ENCODE peak calls at places on chromosomes 3 and 15, in nine cellular contexts. One of them, this sample, is unnamed. For H3K4me1, the result is how much of the 10 kb centered on the place peaks cover.

GRCh38 chr15:73881539-73882320 is 8.4 kb downstream of the TBC1D21 start:
- DNase-seq in lung: no peak
- DNase-seq in mesenchymal stem cell: no peak
- DNase-seq in thoracic aorta: no peak
- DNase-seq in heart left ventricle: no peak
- DNase-seq in esophagus squamous epithelium: no peak
- DNase-seq in GM23338: no peak
- DNase-seq in PC-9: no peak
- DNase-seq in CD4-positive, alpha-beta memory T cell: no peak
- DNase-seq in this sample: no peak

GRCh38 chr15:40266828-40267304 is 16.0 kb downstream of the ANKRD63 start:
- DNase-seq in lung: peak
- DNase-seq in mesenchymal stem cell: peak
- DNase-seq in thoracic aorta: peak
- DNase-seq in heart left ventricle: no peak
- DNase-seq in esophagus squamous epithelium: no peak
- DNase-seq in GM23338: no peak
- DNase-seq in PC-9: peak
- DNase-seq in CD4-positive, alpha-beta memory T cell: no peak
- DNase-seq in this sample: no peak

GRCh38 chr15:76994971-76995945 is at the start of gene PSTPIP1:
- DNase-seq in lung: no peak
- DNase-seq in mesenchymal stem cell: no peak
- DNase-seq in thoracic aorta: no peak
- DNase-seq in heart left ventricle: no peak
- DNase-seq in esophagus squamous epithelium: no peak
- DNase-seq in GM23338: no peak
- DNase-seq in PC-9: no peak
- DNase-seq in CD4-positive, alpha-beta memory T cell: peak
- DNase-seq in this sample: peak

GRCh38 chr3:141384575-141384974 is 16.3 kb downstream of the ZBTB38 start:
- DNase-seq in lung: no peak
- DNase-seq in mesenchymal stem cell: no peak
- DNase-seq in thoracic aorta: no peak
- DNase-seq in heart left ventricle: no peak
- DNase-seq in esophagus squamous epithelium: no peak
- DNase-seq in GM23338: no peak
- DNase-seq in PC-9: no peak
- DNase-seq in CD4-positive, alpha-beta memory T cell: no peak
- DNase-seq in this sample: no peak

GRCh38 chr15:37981781-37982180 is 47.3 kb downstream of the TMCO5A start:
- DNase-seq in lung: no peak
- DNase-seq in mesenchymal stem cell: peak
- DNase-seq in thoracic aorta: no peak
- DNase-seq in heart left ventricle: no peak
- DNase-seq in esophagus squamous epithelium: no peak
- DNase-seq in GM23338: peak
- DNase-seq in PC-9: no peak
- DNase-seq in CD4-positive, alpha-beta memory T cell: no peak
- DNase-seq in this sample: no peak

GRCh38 chr15:50953302-50953701 is 44.8 kb downstream of the AP4E1 start:
- DNase-seq in lung: no peak
- DNase-seq in mesenchymal stem cell: peak
- DNase-seq in thoracic aorta: no peak
- DNase-seq in heart left ventricle: no peak
- DNase-seq in esophagus squamous epithelium: no peak
- DNase-seq in GM23338: no peak
- DNase-seq in PC-9: no peak
- DNase-seq in CD4-positive, alpha-beta memory T cell: no peak
- DNase-seq in this sample: no peak

GRCh38 chr15:92463352-92463751 is 69.7 kb downstream of the ST8SIA2 start:
- DNase-seq in lung: no peak
- DNase-seq in mesenchymal stem cell: no peak
- DNase-seq in thoracic aorta: no peak
- DNase-seq in heart left ventricle: no peak
- DNase-seq in esophagus squamous epithelium: no peak
- DNase-seq in GM23338: no peak
- DNase-seq in PC-9: no peak
- DNase-seq in CD4-positive, alpha-beta memory T cell: no peak
- DNase-seq in this sample: no peak

GRCh38 chr3:139020036-139020867 is 474 bp downstream of the PRR23B start:
- DNase-seq in lung: no peak
- DNase-seq in mesenchymal stem cell: no peak
- DNase-seq in thoracic aorta: no peak
- DNase-seq in heart left ventricle: no peak
- DNase-seq in esophagus squamous epithelium: no peak
- DNase-seq in GM23338: no peak
- DNase-seq in PC-9: no peak
- DNase-seq in CD4-positive, alpha-beta memory T cell: no peak
- DNase-seq in this sample: no peak

GRCh38 chr3:127496256-127496655 is 94.3 kb downstream of the TPRA1 start:
- DNase-seq in lung: peak
- DNase-seq in mesenchymal stem cell: no peak
- DNase-seq in thoracic aorta: no peak
- DNase-seq in heart left ventricle: no peak
- DNase-seq in esophagus squamous epithelium: no peak
- DNase-seq in GM23338: no peak
- DNase-seq in PC-9: no peak
- DNase-seq in CD4-positive, alpha-beta memory T cell: no peak
- DNase-seq in this sample: no peak

GRCh38 chr3:127491909-127492308 is 98.6 kb downstream of the TPRA1 start:
- DNase-seq in lung: peak
- DNase-seq in mesenchymal stem cell: no peak
- DNase-seq in thoracic aorta: no peak
- DNase-seq in heart left ventricle: no peak
- DNase-seq in esophagus squamous epithelium: no peak
- DNase-seq in GM23338: no peak
- DNase-seq in PC-9: no peak
- DNase-seq in CD4-positive, alpha-beta memory T cell: no peak
- DNase-seq in this sample: no peak

GRCh38 chr3:127492426-127492825 is 98.1 kb downstream of the TPRA1 start:
- DNase-seq in lung: peak
- DNase-seq in mesenchymal stem cell: no peak
- DNase-seq in thoracic aorta: no peak
- DNase-seq in heart left ventricle: no peak
- DNase-seq in esophagus squamous epithelium: no peak
- DNase-seq in GM23338: no peak
- DNase-seq in PC-9: no peak
- DNase-seq in CD4-positive, alpha-beta memory T cell: no peak
- DNase-seq in this sample: no peak

GRCh38 chr3:127495821-127496220 is 94.7 kb downstream of the TPRA1 start:
- DNase-seq in lung: no peak
- DNase-seq in mesenchymal stem cell: no peak
- DNase-seq in thoracic aorta: no peak
- DNase-seq in heart left ventricle: no peak
- DNase-seq in esophagus squamous epithelium: no peak
- DNase-seq in GM23338: no peak
- DNase-seq in PC-9: no peak
- DNase-seq in CD4-positive, alpha-beta memory T cell: no peak
- DNase-seq in this sample: no peak

DNA sequence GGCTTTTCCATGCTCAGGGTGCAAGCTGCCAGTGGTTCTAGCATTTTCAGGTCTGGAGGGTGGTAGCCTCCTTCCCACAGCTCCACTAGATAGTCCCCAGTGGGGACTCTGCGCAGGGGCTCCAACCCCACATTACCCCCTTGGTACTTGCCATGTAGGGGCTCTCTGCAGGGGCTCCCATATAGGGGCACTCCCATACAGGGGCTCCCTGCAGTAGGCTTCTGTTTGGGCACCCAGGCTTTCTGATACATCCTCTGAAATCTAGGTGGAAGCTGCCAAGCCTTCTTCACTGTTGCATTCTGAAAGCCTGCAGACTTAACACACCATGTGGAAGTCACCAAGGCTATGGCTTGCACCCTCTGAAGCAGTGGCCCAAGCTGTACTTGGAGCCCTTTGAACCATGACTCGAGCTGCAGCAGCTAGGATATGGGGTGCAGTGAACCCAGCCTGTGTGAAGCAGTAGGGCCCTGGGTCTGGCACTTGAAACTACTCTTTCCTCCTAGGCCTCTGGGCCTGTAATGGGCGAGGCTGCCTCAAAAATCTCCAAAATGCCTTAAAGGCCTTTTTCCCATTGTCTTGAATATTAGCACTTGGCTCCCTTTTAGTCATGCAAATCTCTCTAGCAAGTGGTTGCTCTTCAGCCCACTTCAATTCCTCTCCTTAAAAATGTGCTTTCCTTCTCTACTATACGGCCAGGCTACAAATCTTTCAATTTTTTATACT is 96.4 kb downstream of the TPRA1 start:
- DNase-seq in lung: peak
- DNase-seq in mesenchymal stem cell: no peak
- DNase-seq in thoracic aorta: no peak
- DNase-seq in heart left ventricle: no peak
- DNase-seq in esophagus squamous epithelium: no peak
- DNase-seq in GM23338: peak
- DNase-seq in PC-9: no peak
- DNase-seq in CD4-positive, alpha-beta memory T cell: no peak
- DNase-seq in this sample: no peak
- H3K4me3 ChIP-seq in lung: no peak
- H3K4me3 ChIP-seq in mesenchymal stem cell: no peak
- H3K4me3 ChIP-seq in thoracic aorta: no peak
- H3K4me3 ChIP-seq in heart left ventricle: no peak
- H3K4me3 ChIP-seq in esophagus squamous epithelium: no peak
- H3K4me3 ChIP-seq in GM23338: no peak
- H3K4me3 ChIP-seq in PC-9: no peak
- H3K4me3 ChIP-seq in CD4-positive, alpha-beta memory T cell: no peak
- H3K4me3 ChIP-seq in this sample: no peak

DNA sequence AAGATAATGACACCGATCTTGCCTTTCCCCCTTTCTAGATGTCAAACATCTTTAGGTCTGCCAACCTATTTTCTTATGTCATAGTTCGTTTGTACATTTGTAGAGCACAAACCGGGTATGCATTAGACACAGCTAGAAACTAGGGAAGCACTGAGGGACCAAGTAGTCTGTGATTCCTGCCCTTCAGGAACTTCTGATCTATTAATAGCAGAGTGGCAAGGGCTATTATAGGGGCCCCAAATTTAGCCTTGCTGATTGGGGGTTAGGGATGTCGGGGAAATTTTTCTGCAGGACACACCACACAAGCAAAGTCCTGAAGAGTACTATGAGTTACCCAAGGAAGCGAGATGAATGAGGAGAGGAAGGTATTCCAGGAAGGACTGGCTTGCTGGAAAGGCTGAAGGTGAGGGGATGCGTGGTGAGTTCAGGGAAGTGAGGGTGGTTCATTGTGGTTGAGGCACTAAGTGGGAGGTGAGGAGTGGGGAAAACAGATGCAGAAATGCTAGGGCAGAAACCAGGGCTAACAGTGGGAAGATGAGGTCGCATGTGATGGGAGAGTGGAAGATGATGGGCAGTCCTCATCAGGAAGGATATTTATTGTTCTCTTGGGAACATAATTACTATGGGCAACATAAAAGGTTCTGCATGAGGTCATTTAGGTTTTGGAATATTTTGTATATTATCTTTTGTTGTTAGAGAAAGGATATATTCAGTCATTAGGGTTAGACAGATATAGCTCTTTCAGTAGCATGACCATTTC is 144.3 kb downstream of the CMSS1 start:
- DNase-seq in lung: no peak
- DNase-seq in mesenchymal stem cell: no peak
- DNase-seq in thoracic aorta: no peak
- DNase-seq in heart left ventricle: no peak
- DNase-seq in esophagus squamous epithelium: no peak
- DNase-seq in GM23338: no peak
- DNase-seq in PC-9: no peak
- DNase-seq in CD4-positive, alpha-beta memory T cell: no peak
- DNase-seq in this sample: no peak
- H3K27ac ChIP-seq in lung: no peak
- H3K27ac ChIP-seq in mesenchymal stem cell: no peak
- H3K27ac ChIP-seq in thoracic aorta: peak
- H3K27ac ChIP-seq in heart left ventricle: no peak
- H3K27ac ChIP-seq in esophagus squamous epithelium: no peak
- H3K27ac ChIP-seq in GM23338: no peak
- H3K27ac ChIP-seq in PC-9: no peak
- H3K27ac ChIP-seq in CD4-positive, alpha-beta memory T cell: no peak
- H3K27ac ChIP-seq in this sample: no peak

DNA sequence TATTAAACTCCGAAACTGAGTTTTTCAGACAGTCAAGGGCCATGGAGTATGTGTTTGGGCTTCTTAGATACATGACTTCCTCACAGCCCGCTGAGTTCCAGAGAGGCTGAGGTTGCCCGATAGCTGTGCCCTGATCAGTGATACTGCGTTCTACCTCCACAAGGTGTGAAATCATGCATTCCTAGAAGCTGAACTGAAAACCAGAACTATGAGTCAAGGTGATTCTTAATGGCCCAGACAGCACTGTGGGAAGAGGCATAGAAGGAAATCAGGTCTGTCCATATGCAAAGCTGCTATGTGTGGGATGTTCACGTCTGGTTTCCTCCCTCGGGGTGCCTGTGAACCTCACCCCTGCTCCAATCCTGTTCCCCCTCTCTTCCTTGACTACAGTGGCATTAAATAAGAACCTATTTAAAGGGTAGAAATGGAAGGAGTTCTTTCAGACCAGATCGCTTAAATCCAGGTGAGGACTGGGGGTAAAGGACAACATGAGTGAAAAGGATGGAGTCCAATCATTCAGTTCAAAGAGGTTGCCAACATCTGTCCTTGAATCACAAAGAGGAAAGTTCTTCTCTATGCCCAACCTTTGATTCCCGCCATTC is 74.3 kb downstream of the MYO1E start:
- DNase-seq in lung: no peak
- DNase-seq in mesenchymal stem cell: no peak
- DNase-seq in thoracic aorta: no peak
- DNase-seq in heart left ventricle: no peak
- DNase-seq in esophagus squamous epithelium: no peak
- DNase-seq in GM23338: no peak
- DNase-seq in PC-9: peak
- DNase-seq in CD4-positive, alpha-beta memory T cell: no peak
- DNase-seq in this sample: no peak
- H3K4me1 ChIP-seq in lung: under half
- H3K4me1 ChIP-seq in mesenchymal stem cell: under half
- H3K4me1 ChIP-seq in thoracic aorta: under half
- H3K4me1 ChIP-seq in heart left ventricle: under half
- H3K4me1 ChIP-seq in esophagus squamous epithelium: under half
- H3K4me1 ChIP-seq in GM23338: under half
- H3K4me1 ChIP-seq in PC-9: half or more
- H3K4me1 ChIP-seq in CD4-positive, alpha-beta memory T cell: under half
- H3K4me1 ChIP-seq in this sample: under half

DNA sequence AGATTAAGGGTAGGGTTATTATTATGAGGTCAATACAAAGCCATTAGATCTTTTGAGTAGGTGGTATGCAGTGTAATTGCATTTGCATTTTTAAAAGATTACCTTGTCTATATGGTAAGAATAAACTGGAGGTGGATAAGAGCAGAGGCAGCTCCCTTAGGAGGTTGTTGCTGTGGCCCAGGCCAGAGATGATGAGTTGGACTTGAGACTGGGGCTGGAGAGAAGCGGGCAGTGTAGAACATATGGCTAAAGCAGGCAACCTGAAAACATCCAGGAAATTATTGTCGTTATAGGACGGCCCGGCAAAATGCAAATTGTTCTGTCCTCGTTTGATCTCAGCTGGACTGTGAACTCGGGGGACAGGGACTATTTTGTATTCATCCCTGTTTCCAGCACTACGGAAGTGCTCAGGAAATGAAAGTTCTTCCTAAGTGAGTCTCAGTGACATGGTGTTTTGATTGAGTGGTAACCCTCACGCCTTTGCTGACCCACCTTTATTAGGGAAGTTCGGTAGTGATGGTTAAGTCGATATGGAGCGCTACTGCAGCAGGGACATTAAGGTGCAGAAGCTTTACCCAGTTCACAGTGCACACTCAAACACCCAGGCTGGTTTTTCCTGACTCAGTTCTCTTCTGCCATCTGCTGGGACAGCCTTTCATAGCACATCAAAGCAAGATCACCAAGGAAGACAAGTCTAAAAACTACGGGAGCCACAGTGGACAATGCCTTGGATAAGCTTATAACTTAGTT is 27.2 kb upstream of the VPS33B start:
- DNase-seq in lung: peak
- DNase-seq in mesenchymal stem cell: peak
- DNase-seq in thoracic aorta: peak
- DNase-seq in heart left ventricle: peak
- DNase-seq in esophagus squamous epithelium: no peak
- DNase-seq in GM23338: peak
- DNase-seq in PC-9: peak
- DNase-seq in CD4-positive, alpha-beta memory T cell: peak
- DNase-seq in this sample: peak
- H3K4me3 ChIP-seq in lung: no peak
- H3K4me3 ChIP-seq in mesenchymal stem cell: peak
- H3K4me3 ChIP-seq in thoracic aorta: no peak
- H3K4me3 ChIP-seq in heart left ventricle: no peak
- H3K4me3 ChIP-seq in esophagus squamous epithelium: no peak
- H3K4me3 ChIP-seq in GM23338: no peak
- H3K4me3 ChIP-seq in PC-9: no peak
- H3K4me3 ChIP-seq in CD4-positive, alpha-beta memory T cell: no peak
- H3K4me3 ChIP-seq in this sample: no peak

This sample was measured in CD8-positive, alpha-beta memory T cell.